ENCODE peak calls at places on chromosomes 5 and 9, in ten cellular contexts. G, Z, S, Q, P, Y, V, D, T and L are unnamed samples.

GRCh38 chr9:81557452-81557956 is 131.8 kb downstream of the TLE1 start:
- DNase-seq in G (no peak), Z (no peak), S (no peak), Q (no peak), P (no peak), Y (no peak), V (no peak), D (no peak), T (no peak), L (no peak)

GRCh38 chr9:134276463-134277245 is 49.6 kb upstream of the RXRA start:
- DNase-seq in G (no peak), Z (no peak), S (no peak), Q (no peak), P (no peak), Y (no peak), V (no peak), D (no peak), T (no peak), L (no peak)

GRCh38 chr9:14131353-14132088 is 182.4 kb downstream of the NFIB start:
- DNase-seq in G (no peak), Z (no peak), S (no peak), Q (no peak), P (no peak), Y (no peak), V (no peak), D (no peak), T (no peak), L (no peak)

GRCh38 chr5:119578937-119579336 is 50.4 kb upstream of the FAM170A start:
- DNase-seq in G (no peak), Z (no peak), S (peak), Q (no peak), P (no peak), Y (no peak), V (no peak), D (no peak), T (peak), L (no peak)

GRCh38 chr5:178282391-178282790 is 49.8 kb upstream of the PHYKPL start:
- DNase-seq in G (no peak), Z (no peak), S (no peak), Q (no peak), P (no peak), Y (no peak), V (peak), D (no peak), T (no peak), L (no peak)

GRCh38 chr9:97632406-97632991 is 669 bp downstream of the TSTD2 start:
- DNase-seq in G (peak), Z (no peak), S (no peak), Q (no peak), P (peak), Y (peak), V (peak), D (peak), T (peak), L (peak)

GRCh38 chr9:89439571-89439970 is 58.3 kb downstream of the SEMA4D start:
- DNase-seq in G (no peak), Z (no peak), S (peak), Q (no peak), P (no peak), Y (no peak), V (no peak), D (no peak), T (no peak), L (no peak)

GRCh38 chr9:7132605-7133004 is 374.8 kb downstream of the KDM4C start:
- DNase-seq in G (no peak), Z (no peak), S (no peak), Q (no peak), P (no peak), Y (no peak), V (no peak), D (no peak), T (no peak), L (no peak)

GRCh38 chr5:91183743-91184142 is 199.4 kb downstream of the ARRDC3 start:
- DNase-seq in G (no peak), Z (no peak), S (no peak), Q (no peak), P (no peak), Y (peak), V (no peak), D (no peak), T (no peak), L (no peak)

GRCh38 chr5:2763533-2763794 is 12.0 kb upstream of the IRX2 start:
- DNase-seq in G (no peak), Z (no peak), S (no peak), Q (no peak), P (no peak), Y (no peak), V (no peak), D (no peak), T (no peak), L (no peak)

GRCh38 chr5:174084691-174085154 is 39.2 kb downstream of the NSG2 start:
- DNase-seq in G (no peak), Z (no peak), S (no peak), Q (no peak), P (no peak), Y (no peak), V (no peak), D (no peak), T (no peak), L (no peak)

GRCh38 chr9:124284237-124284831 is 26.6 kb downstream of the NEK6 start:
- DNase-seq in G (no peak), Z (no peak), S (no peak), Q (no peak), P (no peak), Y (no peak), V (no peak), D (no peak), T (no peak), L (no peak)

GRCh38 chr9:132472199-132472598 is 62.2 kb downstream of the CFAP77 start:
- DNase-seq in G (no peak), Z (no peak), S (no peak), Q (no peak), P (no peak), Y (no peak), V (no peak), D (no peak), T (no peak), L (no peak)

GRCh38 chr9:114303571-114303970 is 19.3 kb upstream of the ORM1 start:
- DNase-seq in G (no peak), Z (no peak), S (no peak), Q (no peak), P (no peak), Y (no peak), V (no peak), D (no peak), T (no peak), L (no peak)

GRCh38 chr5:13985736-13986418 is 41.4 kb upstream of the DNAH5 start:
- DNase-seq in G (peak), Z (no peak), S (no peak), Q (no peak), P (no peak), Y (no peak), V (peak), D (peak), T (peak), L (peak)

GRCh38 chr9:73869261-73869660 is 627.9 kb upstream of the RORB start:
- DNase-seq in G (no peak), Z (no peak), S (peak), Q (peak), P (peak), Y (no peak), V (peak), D (peak), T (peak), L (peak)

GRCh38 chr9:93112864-93113389 is 16.9 kb downstream of the CARD19 start:
- DNase-seq in G (no peak), Z (no peak), S (no peak), Q (no peak), P (peak), Y (no peak), V (peak), D (no peak), T (no peak), L (no peak)

GRCh38 chr9:31776471-31776870 is 608.0 kb upstream of the ACO1 start:
- DNase-seq in G (no peak), Z (no peak), S (no peak), Q (no peak), P (no peak), Y (no peak), V (no peak), D (no peak), T (no peak), L (no peak)

GRCh38 chr5:137014731-137015130 is 484.4 kb downstream of the SPOCK1 start:
- DNase-seq in G (no peak), Z (no peak), S (no peak), Q (no peak), P (no peak), Y (no peak), V (no peak), D (no peak), T (no peak), L (no peak)

GRCh38 chr5:10775646-10776045 is 14.6 kb upstream of the DAP start:
- DNase-seq in G (no peak), Z (no peak), S (no peak), Q (no peak), P (no peak), Y (no peak), V (no peak), D (no peak), T (no peak), L (no peak)

GRCh38 chr9:34663296-34663590 is 786 bp upstream of the CCL27 start:
- DNase-seq in G (no peak), Z (no peak), S (no peak), Q (no peak), P (no peak), Y (no peak), V (no peak), D (no peak), T (no peak), L (no peak)

GRCh38 chr9:81690251-81690851 is 1.0 kb upstream of the TLE1 start:
- DNase-seq in G (no peak), Z (no peak), S (no peak), Q (no peak), P (peak), Y (no peak), V (peak), D (no peak), T (no peak), L (peak)

GRCh38 chr5:120454094-120454798 is 9.9 kb upstream of the PRR16 start:
- DNase-seq in G (no peak), Z (no peak), S (no peak), Q (no peak), P (no peak), Y (no peak), V (no peak), D (no peak), T (no peak), L (no peak)

GRCh38 chr5:9519537-9519936 is 26.3 kb downstream of the SEMA5A start:
- DNase-seq in G (peak), Z (no peak), S (peak), Q (no peak), P (peak), Y (peak), V (peak), D (no peak), T (no peak), L (no peak)

GRCh38 chr5:10229306-10230048 is 20.2 kb downstream of the ATPSCKMT start:
- DNase-seq in G (peak), Z (no peak), S (no peak), Q (no peak), P (no peak), Y (no peak), V (no peak), D (no peak), T (no peak), L (no peak)

GRCh38 chr5:16669776-16670175 is 53.0 kb upstream of the RETREG1 start:
- DNase-seq in G (peak), Z (no peak), S (no peak), Q (no peak), P (no peak), Y (no peak), V (no peak), D (no peak), T (no peak), L (no peak)

GRCh38 chr5:131377785-131378325 is 114.0 kb downstream of the CDC42SE2 start:
- DNase-seq in G (peak), Z (no peak), S (no peak), Q (no peak), P (no peak), Y (peak), V (no peak), D (no peak), T (no peak), L (no peak)

GRCh38 chr5:37714756-37715155 is 125.1 kb downstream of the GDNF start:
- DNase-seq in G (no peak), Z (no peak), S (no peak), Q (no peak), P (no peak), Y (no peak), V (no peak), D (no peak), T (no peak), L (no peak)